ENCODE peak calls at places on chromosomes 4 and X, in eight cellular contexts. L is stimulated activated CD4-positive, alpha-beta T cell treated with anti-CD3 and anti-CD28 coated beads, Interleukin-2, amount 100 ng/mL, for 48 hours; E is left ventricle myocardium inferior; M is Peyer's patch; W is NCI-H82; Q is HT1080; T is NCI-H1930; O is Caki2. C is an unnamed sample.

GRCh38 chrX:21838937-21839333 is 482 bp upstream of the MBTPS2 start:
- DNase-seq in L (no peak), E (no peak), M (no peak), W (peak), Q (no peak), T (no peak), O (no peak), C (no peak)

GRCh38 chr4:7557447-7557846 is 122.7 kb upstream of the PSAPL1 start:
- DNase-seq in L (no peak), E (no peak), M (no peak), W (no peak), Q (peak), T (no peak), O (peak), C (no peak)

GRCh38 chrX:42096262-42096939 is 173.0 kb upstream of the CASK start:
- DNase-seq in L (no peak), E (no peak), M (no peak), W (no peak), Q (peak), T (no peak), O (peak), C (no peak)

GRCh38 chr4:150962245-150962644 is 52.8 kb downstream of the LRBA start:
- DNase-seq in L (no peak), E (no peak), M (no peak), W (no peak), Q (no peak), T (no peak), O (peak), C (no peak)

GRCh38 chrX:39201305-39201990 is 400.2 kb downstream of the MID1IP1 start:
- DNase-seq in L (no peak), E (no peak), M (no peak), W (peak), Q (no peak), T (no peak), O (peak), C (no peak)

GRCh38 chrX:150958177-150958576 is 25.0 kb upstream of the HMGB3 start:
- DNase-seq in L (no peak), E (no peak), M (no peak), W (peak), Q (no peak), T (no peak), O (no peak), C (no peak)

GRCh38 chrX:37746268-37746931 is 33.5 kb upstream of the CYBB start:
- DNase-seq in L (no peak), E (no peak), M (no peak), W (no peak), Q (peak), T (no peak), O (no peak), C (no peak)

GRCh38 chr4:21327976-21328700 is 620.4 kb downstream of the KCNIP4 start:
- DNase-seq in L (no peak), E (no peak), M (no peak), W (no peak), Q (peak), T (no peak), O (no peak), C (no peak)

GRCh38 chr4:173878701-173879100 is 348.7 kb upstream of the HAND2 start:
- DNase-seq in L (no peak), E (peak), M (no peak), W (no peak), Q (no peak), T (no peak), O (no peak), C (no peak)

GRCh38 chr4:7424553-7425111 is 10.1 kb downstream of the PSAPL1 start:
- DNase-seq in L (no peak), E (peak), M (peak), W (no peak), Q (no peak), T (no peak), O (no peak), C (no peak)

GRCh38 chr4:186723207-186724047 is at the start of gene FAT1:
- DNase-seq in L (no peak), E (peak), M (peak), W (no peak), Q (peak), T (peak), O (peak), C (no peak)

GRCh38 chr4:128525387-128525786 is 237.8 kb upstream of the PGRMC2 start:
- DNase-seq in L (no peak), E (no peak), M (no peak), W (no peak), Q (no peak), T (no peak), O (peak), C (no peak)

GRCh38 chrX:103063918-103064434 is at the start of gene BEX1:
- DNase-seq in L (no peak), E (no peak), M (peak), W (peak), Q (peak), T (peak), O (no peak), C (no peak)

GRCh38 chr4:187608001-187608421 is 387.6 kb upstream of the ZFP42 start:
- DNase-seq in L (no peak), E (no peak), M (no peak), W (no peak), Q (peak), T (no peak), O (no peak), C (no peak)

GRCh38 chr4:143186634-143187033 is 1.9 kb downstream of the USP38 start:
- DNase-seq in L (no peak), E (no peak), M (no peak), W (no peak), Q (no peak), T (no peak), O (no peak), C (no peak)

C was measured in GM18507.